ENCODE peak calls at places on chromosomes 13 and 19, in five cellular contexts. C, X, D, P and J are unnamed samples.

GRCh38 chr13:83153833-83154232 is 728.4 kb downstream of the SLITRK1 start:
- DNase-seq in C (no peak), X (no peak), D (no peak), P (no peak), J (no peak)

GRCh38 chr13:44231786-44232516 is 141.7 kb upstream of the SERP2 start:
- DNase-seq in C (no peak), X (no peak), D (no peak), P (peak; percentile 39), J (no peak)

GRCh38 chr13:111371720-111372119 is 51.3 kb downstream of the TEX29 start:
- DNase-seq in C (no peak), X (no peak), D (no peak), P (no peak), J (no peak)

GRCh38 chr13:63190742-63191141 is 1775.1 kb upstream of the PCDH20 start:
- DNase-seq in C (no peak), X (no peak), D (no peak), P (no peak), J (no peak)

GRCh38 chr13:42808572-42808971 is 27.2 kb downstream of the FAM216B start:
- DNase-seq in C (no peak), X (no peak), D (no peak), P (no peak), J (no peak)

GRCh38 chr19:33418871-33419762 is 45.6 kb downstream of the CEBPG start:
- DNase-seq in C (no peak), X (no peak), D (no peak), P (no peak), J (no peak)

GRCh38 chr19:15129856-15130580 is 22.8 kb downstream of the SYDE1 start:
- DNase-seq in C (no peak), X (no peak), D (no peak), P (no peak), J (no peak)

GRCh38 chr19:39917561-39918182 is 16.8 kb downstream of the FCGBP start:
- DNase-seq in C (no peak), X (no peak), D (no peak), P (no peak), J (no peak)

GRCh38 chr13:73672492-73672891 is 461.7 kb downstream of the KLF12 start:
- DNase-seq in C (no peak), X (no peak), D (no peak), P (no peak), J (no peak)

GRCh38 chr19:16268676-16269319 is 55.8 kb upstream of the KLF2 start:
- DNase-seq in C (no peak), X (no peak), D (no peak), P (no peak), J (no peak)

GRCh38 chr19:10209305-10209704 is 14.6 kb upstream of the DNMT1 start:
- DNase-seq in C (no peak), X (no peak), D (no peak), P (no peak), J (no peak)

GRCh38 chr13:63124863-63125262 is 1709.2 kb upstream of the PCDH20 start:
- DNase-seq in C (peak; percentile 13), X (no peak), D (peak; percentile 0), P (no peak), J (peak; percentile 20)

GRCh38 chr19:15400521-15401396 is 18.0 kb downstream of the AKAP8L start:
- DNase-seq in C (no peak), X (no peak), D (no peak), P (no peak), J (no peak)

GRCh38 chr19:9075064-9075964 is 11.5 kb upstream of the OR1M1 start:
- DNase-seq in C (peak; percentile 95), X (no peak), D (peak; percentile 36), P (peak; percentile 27), J (peak; percentile 42)

GRCh38 chr19:56350416-56351045 is 35.9 kb upstream of the ZSCAN5A start:
- DNase-seq in C (peak; percentile 9), X (peak; percentile 10), D (no peak), P (peak; percentile 36), J (peak; percentile 17)

GRCh38 chr13:79775830-79776229 is 294.9 kb downstream of the NDFIP2 start:
- DNase-seq in C (peak; percentile 33), X (no peak), D (peak; percentile 76), P (peak; percentile 21), J (peak; percentile 89)

GRCh38 chr13:46119883-46120614 is 15.2 kb upstream of the CPB2 start:
- DNase-seq in C (peak; percentile 74), X (no peak), D (no peak), P (no peak), J (no peak)

GRCh38 chr19:35006342-35006998 is 6.3 kb downstream of the GRAMD1A start:
- DNase-seq in C (no peak), X (no peak), D (no peak), P (peak; percentile 69), J (no peak)

GRCh38 chr13:36329355-36329754 is 16.8 kb downstream of the SPART start:
- DNase-seq in C (no peak), X (no peak), D (no peak), P (no peak), J (no peak)

GRCh38 chr19:16106121-16106520 is 5.6 kb upstream of the RAB8A start:
- DNase-seq in C (no peak), X (no peak), D (no peak), P (no peak), J (peak; percentile 59)

GRCh38 chr19:35254341-35255297 is 5.8 kb downstream of the LSR start:
- DNase-seq in C (no peak), X (no peak), D (no peak), P (no peak), J (no peak)

GRCh38 chr13:53821632-53822031 is 793.0 kb downstream of the OLFM4 start:
- DNase-seq in C (no peak), X (no peak), D (peak; percentile 16), P (no peak), J (peak; percentile 11)

GRCh38 chr13:114143806-114144605 is 11.6 kb upstream of the RASA3 start:
- DNase-seq in C (no peak), X (no peak), D (no peak), P (no peak), J (no peak)

GRCh38 chr13:33207616-33207964 is 78.0 kb downstream of the STARD13 start:
- DNase-seq in C (no peak), X (no peak), D (no peak), P (peak; percentile 29), J (peak; percentile 56)

GRCh38 chr19:55940306-55940705 is 7.3 kb upstream of the NLRP8 start:
- DNase-seq in C (no peak), X (no peak), D (no peak), P (no peak), J (no peak)

GRCh38 chr19:41426952-41427646 is at the start of gene B3GNT8:
- DNase-seq in C (peak; percentile 21), X (peak; percentile 42), D (no peak), P (peak; percentile 92), J (no peak)

GRCh38 chr13:95438297-95438696 is 114.2 kb upstream of the CLDN10 start:
- DNase-seq in C (no peak), X (no peak), D (no peak), P (no peak), J (no peak)

GRCh38 chr13:71033026-71033425 is 834.0 kb downstream of the DACH1 start:
- DNase-seq in C (no peak), X (no peak), D (no peak), P (no peak), J (no peak)

GRCh38 chr13:39822437-39822836 is 167.0 kb downstream of the COG6 start:
- DNase-seq in C (no peak), X (no peak), D (peak; percentile 4), P (no peak), J (no peak)

GRCh38 chr19:35533822-35534521 is 716 bp downstream of the GAPDHS start:
- DNase-seq in C (no peak), X (no peak), D (no peak), P (peak; percentile 54), J (no peak)